ENCODE peak calls at places on chromosomes 16 and 17, in six cellular contexts. I is upper lobe of right lung; P is stomach; T is suprapubic skin; L is A673; V is effector memory CD4-positive, alpha-beta T cell. W is an unnamed sample.

GRCh38 chr17:54968954-54969400 is 412 bp downstream of the STXBP4 start:
- DNase-seq in T (no peak), L (peak; percentile 36), I (no peak), P (no peak), V (no peak), W (no peak)

GRCh38 chr17:37054894-37055293 is 106.1 kb downstream of the AATF start:
- DNase-seq in V (no peak), L (no peak), T (no peak), I (no peak), P (no peak), W (no peak)

GRCh38 chr17:78358538-78359215 is 1.2 kb downstream of the SOCS3 start:
- DNase-seq in T (no peak), P (peak; percentile 48), L (peak; percentile 54), V (no peak), I (no peak), W (no peak)

GRCh38 chr17:35214192-35214591 is 20.0 kb upstream of the SLC35G3 start:
- DNase-seq in T (no peak), P (no peak), L (peak; percentile 22), I (no peak), V (peak; percentile 13), W (no peak)

GRCh38 chr17:61382796-61383688 is 16.6 kb upstream of the TBX2 start:
- DNase-seq in T (no peak), I (no peak), L (no peak), V (no peak), P (no peak), W (no peak)

GRCh38 chr17:37839196-37839978 is 84.8 kb upstream of the TBC1D3K start:
- DNase-seq in I (no peak), L (no peak), V (no peak), T (no peak), P (no peak), W (peak; percentile 61)

GRCh38 chr17:5110816-5111215 is 862 bp downstream of the ZNF232 start:
- DNase-seq in L (peak; percentile 10), P (no peak), T (no peak), I (no peak), V (no peak), W (no peak)

GRCh38 chr16:55184619-55185018 is 139.4 kb upstream of the IRX6 start:
- DNase-seq in T (no peak), L (no peak), I (no peak), V (no peak), P (no peak), W (no peak)

GRCh38 chr16:70689035-70689969 is 3.4 kb upstream of the MTSS2 start:
- DNase-seq in P (peak; percentile 86), V (no peak), T (no peak), I (peak; percentile 88), L (no peak), W (no peak)

GRCh38 chr17:74850914-74851313 is 8.8 kb downstream of the GRIN2C start:
- DNase-seq in I (no peak), P (no peak), L (no peak), V (no peak), T (no peak), W (no peak)
- H3K27me3 ChIP-seq in I (peaks cover 52% of the 10 kb centered on the region), P (peaks cover 67% of the 10 kb centered on the region), L (peaks cover 13% of the 10 kb centered on the region), V (peaks cover 9% of the 10 kb centered on the region), T (peaks cover 66% of the 10 kb centered on the region), W (no peaks in the 10 kb centered on the region)

DNA sequence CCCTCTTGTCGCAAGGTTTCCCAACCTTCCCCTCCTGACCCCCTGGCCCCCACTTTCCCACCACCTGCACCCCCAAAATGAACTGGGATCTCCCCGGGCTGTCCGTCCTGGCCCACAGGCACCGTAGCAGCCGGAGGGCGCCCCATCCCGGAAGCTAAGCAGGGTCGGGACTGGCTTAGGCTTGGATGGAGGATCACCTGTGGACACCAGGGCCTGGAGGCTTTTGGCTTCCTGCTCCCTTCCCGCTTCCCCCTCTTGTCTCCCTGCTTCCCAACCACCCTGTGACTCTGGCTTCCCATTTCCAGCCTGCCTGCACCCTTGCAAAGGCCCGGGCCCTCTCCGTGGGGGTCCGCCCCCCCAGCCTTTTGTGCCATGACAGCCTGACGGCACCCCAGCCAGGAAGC is 2291.3 kb downstream of the TP53TG3F start:
- DNase-seq in P (no peak), V (no peak), I (no peak), L (no peak), T (peak; percentile 67), W (no peak)
- H3K9me3 ChIP-seq in P (peaks cover 79% of the 10 kb centered on the region), V (peaks cover 19% of the 10 kb centered on the region), I (no peaks in the 10 kb centered on the region), L (peaks cover 33% of the 10 kb centered on the region), T (peaks cover 17% of the 10 kb centered on the region), W (no peaks in the 10 kb centered on the region)

DNA sequence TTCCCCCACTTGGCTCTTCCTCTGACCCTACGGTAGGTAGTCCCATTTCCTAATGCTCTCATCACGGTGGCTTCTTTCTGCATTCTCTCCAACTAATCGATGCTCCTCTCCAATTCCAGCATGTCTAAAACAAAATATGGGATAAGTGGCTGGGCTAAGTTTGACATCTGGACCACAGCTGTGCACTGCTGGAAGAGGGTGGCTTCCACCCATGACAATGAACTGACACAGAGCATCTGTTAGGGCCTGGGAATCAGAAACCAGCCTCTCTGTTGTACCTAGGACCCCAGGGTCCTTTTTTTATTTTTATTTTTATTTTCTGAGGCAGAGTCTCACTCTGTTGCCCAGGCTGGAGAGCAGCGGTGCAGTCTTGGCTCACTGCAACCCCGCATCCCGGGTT is 29.0 kb upstream of the SLC39A11 start:
- DNase-seq in P (no peak), V (no peak), I (no peak), T (no peak), L (no peak), W (no peak)
- H3K27me3 ChIP-seq in P (no peaks in the 10 kb centered on the region), V (no peaks in the 10 kb centered on the region), I (no peaks in the 10 kb centered on the region), T (no peaks in the 10 kb centered on the region), L (no peaks in the 10 kb centered on the region), W (no peaks in the 10 kb centered on the region)

GRCh38 chr16:47833771-47834170 is 322.0 kb downstream of the ABCC12 start:
- DNase-seq in P (no peak), V (no peak), T (no peak), I (no peak), L (no peak), W (no peak)
- H3K9me3 ChIP-seq in P (peaks cover 27% of the 10 kb centered on the region), V (peaks cover 4% of the 10 kb centered on the region), T (peaks cover 17% of the 10 kb centered on the region), I (peaks cover 11% of the 10 kb centered on the region), L (peaks cover 5% of the 10 kb centered on the region), W (no peaks in the 10 kb centered on the region)

GRCh38 chr17:48731355-48731754 is 2.8 kb upstream of the HOXB13 start:
- DNase-seq in I (no peak), T (no peak), V (no peak), P (no peak), L (no peak), W (no peak)
- H3K27me3 ChIP-seq in I (peaks cover 99% of the 10 kb centered on the region), T (peaks cover 100% of the 10 kb centered on the region), V (peaks cover 67% of the 10 kb centered on the region), P (peaks cover 100% of the 10 kb centered on the region), L (no peaks in the 10 kb centered on the region), W (no peaks in the 10 kb centered on the region)

GRCh38 chr17:11273596-11273995 is 32.6 kb downstream of the SHISA6 start:
- DNase-seq in I (no peak), L (no peak), T (no peak), V (no peak), P (no peak), W (no peak)
- H3K9me3 ChIP-seq in I (no peaks in the 10 kb centered on the region), L (no peaks in the 10 kb centered on the region), T (no peaks in the 10 kb centered on the region), V (no peaks in the 10 kb centered on the region), P (peaks cover 5% of the 10 kb centered on the region), W (no peaks in the 10 kb centered on the region)

GRCh38 chr16:82061861-82062525 is 26.9 kb downstream of the HSD17B2 start:
- DNase-seq in I (no peak), T (peak; percentile 23), L (peak; percentile 59), P (no peak), V (no peak), W (no peak)

GRCh38 chr16:82059983-82060421 is 24.9 kb downstream of the HSD17B2 start:
- DNase-seq in P (no peak), I (no peak), T (no peak), V (no peak), L (no peak), W (peak; percentile 71)

GRCh38 chr16:82062645-82063058 is 27.6 kb downstream of the HSD17B2 start:
- DNase-seq in I (no peak), V (no peak), P (no peak), L (no peak), T (no peak), W (no peak)

GRCh38 chr16:82067042-82067809 is 32.2 kb downstream of the HSD17B2 start:
- DNase-seq in V (no peak), P (no peak), T (no peak), L (no peak), I (no peak), W (no peak)

DNA sequence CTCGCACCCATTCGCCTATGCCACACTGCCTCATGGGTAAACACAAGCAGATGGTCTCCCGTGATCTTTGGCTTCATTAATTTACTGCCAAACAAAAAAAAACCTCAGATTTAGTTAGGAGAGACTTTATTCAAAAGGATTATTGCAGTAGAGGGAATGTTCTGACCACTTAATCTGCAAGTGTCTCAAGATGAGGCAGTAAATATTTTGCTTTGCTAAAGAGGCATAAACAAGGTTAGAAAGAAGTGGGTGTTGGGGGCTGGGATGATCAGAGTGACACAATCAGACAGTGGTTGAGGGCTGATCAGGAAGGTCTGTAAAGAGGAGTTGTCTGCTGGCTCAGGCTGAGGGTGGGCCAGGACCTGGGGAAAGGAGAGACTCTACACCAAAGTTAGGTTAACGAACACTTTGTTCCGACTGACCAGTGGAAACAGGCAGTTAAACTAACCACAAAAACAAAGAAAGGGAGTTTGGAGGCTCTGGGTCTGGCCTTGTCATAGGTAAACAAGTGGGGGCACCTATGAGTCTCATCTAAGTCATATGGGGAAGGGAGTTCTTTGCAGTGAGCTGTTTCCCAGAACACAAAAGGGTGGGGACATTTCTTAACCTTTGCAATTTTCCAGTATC is 28.5 kb downstream of the HSD17B2 start:
- DNase-seq in I (no peak), L (no peak), T (no peak), P (no peak), V (no peak), W (no peak)
- H3K27me3 ChIP-seq in I (no peaks in the 10 kb centered on the region), L (no peaks in the 10 kb centered on the region), T (no peaks in the 10 kb centered on the region), P (no peaks in the 10 kb centered on the region), V (no peaks in the 10 kb centered on the region), W (no peaks in the 10 kb centered on the region)

GRCh38 chr16:868846-869822 is 68.6 kb upstream of the GNG13 start:
- DNase-seq in L (no peak), I (no peak), P (no peak), V (no peak), T (no peak), W (no peak)
- H3K9me3 ChIP-seq in L (no peaks in the 10 kb centered on the region), I (no peaks in the 10 kb centered on the region), P (no peaks in the 10 kb centered on the region), V (no peaks in the 10 kb centered on the region), T (no peaks in the 10 kb centered on the region), W (no peaks in the 10 kb centered on the region)

DNA sequence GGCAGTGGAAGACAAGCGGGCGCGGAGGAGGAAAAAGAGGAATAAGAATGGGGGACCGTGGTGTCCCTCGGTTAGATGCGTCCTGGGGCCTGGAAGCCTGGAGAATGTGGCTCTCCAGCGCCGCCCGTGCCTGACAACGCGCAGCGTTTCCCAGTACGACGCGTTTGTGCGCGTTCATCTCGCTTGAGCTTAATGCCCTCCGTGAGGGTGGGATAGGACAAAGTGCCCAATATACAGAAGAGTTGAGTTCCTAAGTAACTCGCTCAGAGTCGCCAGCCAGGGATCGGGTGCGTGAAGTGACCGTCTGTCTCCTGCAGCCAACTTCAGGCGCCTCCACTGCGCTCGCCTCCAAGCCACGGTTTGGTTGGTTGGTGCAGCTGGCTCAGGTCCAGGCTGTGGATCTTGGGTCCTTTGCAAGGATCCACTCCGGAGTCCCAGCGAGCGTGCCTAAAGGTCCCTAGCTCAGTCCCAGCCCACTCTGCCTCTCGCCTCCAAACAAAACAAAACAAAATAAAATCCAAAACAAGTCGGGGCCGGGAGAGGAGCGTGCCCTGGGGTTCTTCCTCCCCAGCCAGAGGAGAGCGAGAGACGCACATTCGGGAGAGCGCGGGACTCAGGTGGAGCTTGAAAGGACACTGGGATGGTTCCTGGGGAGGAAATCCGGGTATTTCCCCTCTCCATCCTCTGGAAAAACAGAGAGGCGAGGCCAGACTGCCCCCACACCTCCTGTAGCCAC is 951 bp downstream of the GALR2 start:
- DNase-seq in I (peak; percentile 61), T (no peak), V (no peak), L (peak; percentile 67), P (no peak), W (peak; percentile 42)
- H3K27me3 ChIP-seq in I (peaks cover 58% of the 10 kb centered on the region), T (peaks cover 64% of the 10 kb centered on the region), V (peaks cover 31% of the 10 kb centered on the region), L (peaks cover 71% of the 10 kb centered on the region), P (peaks cover 73% of the 10 kb centered on the region), W (no peaks in the 10 kb centered on the region)